ENCODE peak calls at places on chromosomes 16 and 17, in eight cellular contexts. One of them, this sample, is unnamed.

GRCh38 chr16:3121843-3122467 is 9.6 kb downstream of the ZNF205 start:
- DNase-seq in mucosa of descending colon: no peak
- DNase-seq in AG09319: no peak
- DNase-seq in bronchial epithelial cell: no peak
- DNase-seq in transverse colon: no peak
- DNase-seq in foreskin fibroblast: peak
- DNase-seq in uterus: no peak
- DNase-seq in astrocyte of the spinal cord: no peak
- DNase-seq in this sample: no peak

GRCh38 chr17:66143657-66144282 is 48.2 kb downstream of the CEP112 start:
- DNase-seq in mucosa of descending colon: peak
- DNase-seq in AG09319: no peak
- DNase-seq in bronchial epithelial cell: no peak
- DNase-seq in transverse colon: peak
- DNase-seq in foreskin fibroblast: no peak
- DNase-seq in uterus: no peak
- DNase-seq in astrocyte of the spinal cord: no peak
- DNase-seq in this sample: no peak

GRCh38 chr17:20267459-20267842 is 199.9 kb downstream of the LGALS9B start:
- DNase-seq in mucosa of descending colon: no peak
- DNase-seq in AG09319: no peak
- DNase-seq in bronchial epithelial cell: no peak
- DNase-seq in transverse colon: no peak
- DNase-seq in foreskin fibroblast: no peak
- DNase-seq in uterus: no peak
- DNase-seq in astrocyte of the spinal cord: no peak
- DNase-seq in this sample: no peak

GRCh38 chr17:15951368-15952047 is 6.6 kb downstream of the ADORA2B start:
- DNase-seq in mucosa of descending colon: no peak
- DNase-seq in AG09319: no peak
- DNase-seq in bronchial epithelial cell: no peak
- DNase-seq in transverse colon: no peak
- DNase-seq in foreskin fibroblast: no peak
- DNase-seq in uterus: no peak
- DNase-seq in astrocyte of the spinal cord: no peak
- DNase-seq in this sample: no peak

GRCh38 chr17:40218740-40219072 is 398 bp upstream of the WIPF2 start:
- DNase-seq in mucosa of descending colon: peak
- DNase-seq in AG09319: peak
- DNase-seq in bronchial epithelial cell: peak
- DNase-seq in transverse colon: peak
- DNase-seq in foreskin fibroblast: peak
- DNase-seq in uterus: peak
- DNase-seq in astrocyte of the spinal cord: peak
- DNase-seq in this sample: peak

GRCh38 chr16:89572042-89572441 is 3.5 kb upstream of the CPNE7 start:
- DNase-seq in mucosa of descending colon: no peak
- DNase-seq in AG09319: no peak
- DNase-seq in bronchial epithelial cell: no peak
- DNase-seq in transverse colon: no peak
- DNase-seq in foreskin fibroblast: no peak
- DNase-seq in uterus: no peak
- DNase-seq in astrocyte of the spinal cord: no peak
- DNase-seq in this sample: no peak

GRCh38 chr17:41972571-41973411 is 6.2 kb downstream of the CNP start:
- DNase-seq in mucosa of descending colon: no peak
- DNase-seq in AG09319: no peak
- DNase-seq in bronchial epithelial cell: no peak
- DNase-seq in transverse colon: no peak
- DNase-seq in foreskin fibroblast: no peak
- DNase-seq in uterus: no peak
- DNase-seq in astrocyte of the spinal cord: peak
- DNase-seq in this sample: peak

GRCh38 chr17:48484256-48484655 is 46.6 kb downstream of the HOXB1 start:
- DNase-seq in mucosa of descending colon: no peak
- DNase-seq in AG09319: no peak
- DNase-seq in bronchial epithelial cell: no peak
- DNase-seq in transverse colon: no peak
- DNase-seq in foreskin fibroblast: peak
- DNase-seq in uterus: no peak
- DNase-seq in astrocyte of the spinal cord: no peak
- DNase-seq in this sample: no peak

GRCh38 chr16:49608801-49609200 is 235.2 kb downstream of the C16orf78 start:
- DNase-seq in mucosa of descending colon: peak
- DNase-seq in AG09319: no peak
- DNase-seq in bronchial epithelial cell: no peak
- DNase-seq in transverse colon: no peak
- DNase-seq in foreskin fibroblast: peak
- DNase-seq in uterus: no peak
- DNase-seq in astrocyte of the spinal cord: peak
- DNase-seq in this sample: no peak
- TF ChIP-seq CTCF in mucosa of descending colon: no peak
- TF ChIP-seq CTCF in AG09319: peak
- TF ChIP-seq CTCF in bronchial epithelial cell: no peak
- TF ChIP-seq CTCF in transverse colon: peak
- TF ChIP-seq CTCF in foreskin fibroblast: peak
- TF ChIP-seq CTCF in uterus: peak
- TF ChIP-seq CTCF in astrocyte of the spinal cord: peak
- TF ChIP-seq CTCF in this sample: peak

DNA sequence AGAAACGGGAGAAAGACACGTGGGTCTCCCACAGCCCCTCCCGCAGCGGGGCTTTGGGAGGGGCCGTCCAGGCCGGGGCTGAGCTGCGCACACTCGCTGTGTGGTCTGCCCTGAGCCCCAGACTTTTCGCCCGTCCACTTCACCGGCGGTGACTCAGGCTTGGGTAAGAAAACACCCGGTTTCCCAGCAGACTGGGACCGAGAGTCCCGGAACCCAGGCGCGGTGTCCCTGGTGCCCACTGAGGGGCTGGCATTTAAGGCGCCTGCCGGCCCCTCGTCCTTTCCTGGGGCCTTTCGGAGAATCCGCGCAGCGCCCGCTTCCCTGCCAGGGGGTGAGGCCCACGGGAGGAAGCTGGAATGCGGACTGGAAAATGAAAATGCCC is 100.4 kb downstream of the C16orf95 start:
- DNase-seq in mucosa of descending colon: no peak
- DNase-seq in AG09319: no peak
- DNase-seq in bronchial epithelial cell: no peak
- DNase-seq in transverse colon: no peak
- DNase-seq in foreskin fibroblast: peak
- DNase-seq in uterus: no peak
- DNase-seq in astrocyte of the spinal cord: no peak
- DNase-seq in this sample: no peak
- TF ChIP-seq CTCF in mucosa of descending colon: no peak
- TF ChIP-seq CTCF in AG09319: no peak
- TF ChIP-seq CTCF in bronchial epithelial cell: no peak
- TF ChIP-seq CTCF in transverse colon: no peak
- TF ChIP-seq CTCF in foreskin fibroblast: no peak
- TF ChIP-seq CTCF in uterus: no peak
- TF ChIP-seq CTCF in astrocyte of the spinal cord: no peak
- TF ChIP-seq CTCF in this sample: no peak

GRCh38 chr16:1884155-1884760 is 12.3 kb upstream of the MEIOB start:
- DNase-seq in mucosa of descending colon: peak
- DNase-seq in AG09319: no peak
- DNase-seq in bronchial epithelial cell: peak
- DNase-seq in transverse colon: peak
- DNase-seq in foreskin fibroblast: peak
- DNase-seq in uterus: no peak
- DNase-seq in astrocyte of the spinal cord: no peak
- DNase-seq in this sample: no peak
- TF ChIP-seq CTCF in mucosa of descending colon: peak
- TF ChIP-seq CTCF in AG09319: no peak
- TF ChIP-seq CTCF in bronchial epithelial cell: peak
- TF ChIP-seq CTCF in transverse colon: peak
- TF ChIP-seq CTCF in foreskin fibroblast: peak
- TF ChIP-seq CTCF in uterus: no peak
- TF ChIP-seq CTCF in astrocyte of the spinal cord: peak
- TF ChIP-seq CTCF in this sample: peak

GRCh38 chr17:9520649-9521435 is 54.8 kb downstream of the STX8 start:
- DNase-seq in mucosa of descending colon: no peak
- DNase-seq in AG09319: no peak
- DNase-seq in bronchial epithelial cell: no peak
- DNase-seq in transverse colon: no peak
- DNase-seq in foreskin fibroblast: no peak
- DNase-seq in uterus: no peak
- DNase-seq in astrocyte of the spinal cord: no peak
- DNase-seq in this sample: no peak

GRCh38 chr17:9522074-9522473 is 53.5 kb downstream of the STX8 start:
- DNase-seq in mucosa of descending colon: peak
- DNase-seq in AG09319: peak
- DNase-seq in bronchial epithelial cell: peak
- DNase-seq in transverse colon: no peak
- DNase-seq in foreskin fibroblast: peak
- DNase-seq in uterus: no peak
- DNase-seq in astrocyte of the spinal cord: peak
- DNase-seq in this sample: no peak

GRCh38 chr17:9517396-9517795 is 58.2 kb downstream of the STX8 start:
- DNase-seq in mucosa of descending colon: no peak
- DNase-seq in AG09319: no peak
- DNase-seq in bronchial epithelial cell: no peak
- DNase-seq in transverse colon: no peak
- DNase-seq in foreskin fibroblast: no peak
- DNase-seq in uterus: no peak
- DNase-seq in astrocyte of the spinal cord: no peak
- DNase-seq in this sample: no peak

DNA sequence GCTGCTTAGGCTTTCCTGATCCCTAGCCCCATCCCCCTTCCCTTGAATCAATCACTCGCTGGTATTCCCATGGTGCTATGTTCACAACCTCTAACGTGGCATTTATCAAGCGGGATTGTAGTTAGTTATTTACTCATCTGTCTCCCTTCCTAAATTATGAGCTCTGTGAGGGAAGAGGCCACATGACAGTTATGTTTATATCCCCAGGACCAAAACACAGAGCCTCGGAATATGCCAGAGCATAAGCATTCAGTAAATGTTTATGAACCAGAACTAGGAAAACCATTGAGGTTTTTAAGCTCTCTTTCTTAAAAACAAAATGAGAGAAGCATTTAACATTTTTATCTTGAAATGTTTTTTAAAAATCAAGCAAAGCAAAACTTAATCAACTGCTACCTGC is 55.7 kb downstream of the STX8 start:
- DNase-seq in mucosa of descending colon: no peak
- DNase-seq in AG09319: no peak
- DNase-seq in bronchial epithelial cell: no peak
- DNase-seq in transverse colon: no peak
- DNase-seq in foreskin fibroblast: no peak
- DNase-seq in uterus: no peak
- DNase-seq in astrocyte of the spinal cord: no peak
- DNase-seq in this sample: no peak
- TF ChIP-seq CTCF in mucosa of descending colon: no peak
- TF ChIP-seq CTCF in AG09319: no peak
- TF ChIP-seq CTCF in bronchial epithelial cell: no peak
- TF ChIP-seq CTCF in transverse colon: no peak
- TF ChIP-seq CTCF in foreskin fibroblast: no peak
- TF ChIP-seq CTCF in uterus: no peak
- TF ChIP-seq CTCF in astrocyte of the spinal cord: no peak
- TF ChIP-seq CTCF in this sample: no peak

DNA sequence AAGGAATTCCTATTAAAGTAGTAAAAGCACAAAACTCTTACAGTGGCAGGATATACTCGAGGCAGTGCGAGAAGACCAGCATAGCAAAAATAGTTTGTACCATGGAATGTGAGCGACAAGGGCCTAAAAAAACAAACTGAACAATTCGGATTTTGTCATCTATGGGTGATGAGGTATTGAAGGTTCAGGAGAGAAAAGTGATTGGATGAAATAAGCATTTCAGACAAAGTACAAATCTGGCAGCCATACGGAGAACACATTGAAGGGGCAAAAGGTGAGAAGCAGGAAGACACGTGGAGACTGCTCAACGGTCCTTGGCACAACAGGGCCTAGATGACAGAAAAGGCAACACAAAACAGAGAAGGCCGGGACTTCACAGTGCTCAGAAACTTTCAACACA is 22.5 kb downstream of the MYH10 start:
- DNase-seq in mucosa of descending colon: no peak
- DNase-seq in AG09319: no peak
- DNase-seq in bronchial epithelial cell: no peak
- DNase-seq in transverse colon: no peak
- DNase-seq in foreskin fibroblast: no peak
- DNase-seq in uterus: no peak
- DNase-seq in astrocyte of the spinal cord: peak
- DNase-seq in this sample: no peak
- TF ChIP-seq CTCF in mucosa of descending colon: no peak
- TF ChIP-seq CTCF in AG09319: no peak
- TF ChIP-seq CTCF in bronchial epithelial cell: no peak
- TF ChIP-seq CTCF in transverse colon: no peak
- TF ChIP-seq CTCF in foreskin fibroblast: no peak
- TF ChIP-seq CTCF in uterus: no peak
- TF ChIP-seq CTCF in astrocyte of the spinal cord: no peak
- TF ChIP-seq CTCF in this sample: no peak

GRCh38 chr17:43365356-43365755 is 33.4 kb upstream of the ARL4D start:
- DNase-seq in mucosa of descending colon: no peak
- DNase-seq in AG09319: no peak
- DNase-seq in bronchial epithelial cell: no peak
- DNase-seq in transverse colon: no peak
- DNase-seq in foreskin fibroblast: peak
- DNase-seq in uterus: no peak
- DNase-seq in astrocyte of the spinal cord: no peak
- DNase-seq in this sample: no peak
- TF ChIP-seq CTCF in mucosa of descending colon: no peak
- TF ChIP-seq CTCF in AG09319: no peak
- TF ChIP-seq CTCF in bronchial epithelial cell: peak
- TF ChIP-seq CTCF in transverse colon: peak
- TF ChIP-seq CTCF in foreskin fibroblast: no peak
- TF ChIP-seq CTCF in uterus: no peak
- TF ChIP-seq CTCF in astrocyte of the spinal cord: peak
- TF ChIP-seq CTCF in this sample: peak

GRCh38 chr17:62692721-62693431 is 65.4 kb downstream of the MRC2 start:
- DNase-seq in mucosa of descending colon: peak
- DNase-seq in AG09319: no peak
- DNase-seq in bronchial epithelial cell: no peak
- DNase-seq in transverse colon: no peak
- DNase-seq in foreskin fibroblast: peak
- DNase-seq in uterus: no peak
- DNase-seq in astrocyte of the spinal cord: no peak
- DNase-seq in this sample: no peak
- TF ChIP-seq CTCF in mucosa of descending colon: no peak
- TF ChIP-seq CTCF in AG09319: peak
- TF ChIP-seq CTCF in bronchial epithelial cell: peak
- TF ChIP-seq CTCF in transverse colon: peak
- TF ChIP-seq CTCF in foreskin fibroblast: peak
- TF ChIP-seq CTCF in uterus: peak
- TF ChIP-seq CTCF in astrocyte of the spinal cord: peak
- TF ChIP-seq CTCF in this sample: peak

DNA sequence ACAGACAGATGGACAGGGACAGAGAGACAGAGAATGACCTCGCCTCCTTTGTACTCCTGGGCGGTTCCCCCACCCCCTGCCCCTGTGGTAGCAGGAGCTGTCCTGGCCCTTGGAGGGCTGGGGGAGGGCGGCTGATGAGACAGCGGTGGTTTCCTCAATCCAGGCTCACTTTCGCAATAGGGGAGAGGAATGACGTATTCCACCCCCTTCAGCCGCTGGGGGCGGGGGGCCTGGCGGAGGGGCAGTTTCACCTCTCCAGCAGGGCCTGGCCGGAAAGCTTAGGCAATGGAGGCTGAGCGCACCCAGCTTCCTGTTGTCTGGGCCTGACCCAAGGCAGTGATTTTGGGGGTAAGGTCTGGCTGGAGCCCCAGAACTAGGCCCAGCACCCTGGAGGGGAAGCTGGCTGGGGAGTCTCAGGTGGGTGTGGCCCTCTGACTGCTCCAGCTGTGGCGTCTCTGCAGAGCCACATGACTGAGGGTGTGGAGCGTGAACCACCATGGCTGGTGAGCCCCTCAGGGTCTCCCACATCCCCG is 7.4 kb downstream of the FMNL1 start:
- DNase-seq in mucosa of descending colon: peak
- DNase-seq in AG09319: peak
- DNase-seq in bronchial epithelial cell: peak
- DNase-seq in transverse colon: peak
- DNase-seq in foreskin fibroblast: peak
- DNase-seq in uterus: peak
- DNase-seq in astrocyte of the spinal cord: peak
- DNase-seq in this sample: no peak
- TF ChIP-seq CTCF in mucosa of descending colon: no peak
- TF ChIP-seq CTCF in AG09319: no peak
- TF ChIP-seq CTCF in bronchial epithelial cell: no peak
- TF ChIP-seq CTCF in transverse colon: no peak
- TF ChIP-seq CTCF in foreskin fibroblast: no peak
- TF ChIP-seq CTCF in uterus: peak
- TF ChIP-seq CTCF in astrocyte of the spinal cord: no peak
- TF ChIP-seq CTCF in this sample: no peak